ENCODE peak calls at places on chromosomes 6 and 20, in five cellular contexts. M is tibial nerve, Q is A549, N is upper lobe of left lung, B is ovary. O is an unnamed sample.

GRCh38 chr6:24743265-24743943 is 24.4 kb upstream of the C6orf62 start:
- DNase-seq in M (no peak), Q (peak), N (peak), B (no peak), O (no peak)

GRCh38 chr6:38282911-38283310 is 356.8 kb downstream of the BTBD9 start:
- DNase-seq in M (no peak), Q (no peak), N (no peak), B (no peak), O (no peak)

GRCh38 chr6:144578385-144579350 is 293.5 kb downstream of the UTRN start:
- DNase-seq in M (no peak), Q (no peak), N (no peak), B (no peak), O (no peak)

GRCh38 chr6:165701564-165702354 is 38.7 kb upstream of the PDE10A start:
- DNase-seq in M (no peak), Q (no peak), N (no peak), B (no peak), O (no peak)

GRCh38 chr20:38559764-38560163 is 21.2 kb upstream of the ADIG start:
- DNase-seq in M (no peak), Q (no peak), N (no peak), B (no peak), O (no peak)

GRCh38 chr20:37411408-37412306 is 65.7 kb downstream of the SRC start:
- DNase-seq in M (no peak), Q (no peak), N (no peak), B (no peak), O (no peak)

GRCh38 chr20:2470051-2470431 is 548 bp downstream of the SNRPB start:
- DNase-seq in M (peak), Q (peak), N (peak), B (peak), O (peak)

GRCh38 chr6:109453594-109454482 is 1.7 kb downstream of the MICAL1 start:
- DNase-seq in M (no peak), Q (no peak), N (no peak), B (no peak), O (no peak)

GRCh38 chr6:117317261-117317660 is 51.9 kb downstream of the VGLL2 start:
- DNase-seq in M (no peak), Q (peak), N (no peak), B (no peak), O (no peak)

GRCh38 chr6:112145080-112145573 is 57.7 kb downstream of the FAM229B start:
- DNase-seq in M (no peak), Q (no peak), N (no peak), B (no peak), O (no peak)

GRCh38 chr20:646868-647233 is 6.1 kb downstream of the SRXN1 start:
- DNase-seq in M (no peak), Q (no peak), N (no peak), B (no peak), O (no peak)

GRCh38 chr6:150229775-150230561 is 87.1 kb downstream of the PPP1R14C start:
- DNase-seq in M (no peak), Q (no peak), N (no peak), B (no peak), O (no peak)

GRCh38 chr6:131173680-131174079 is 38.4 kb downstream of the AKAP7 start:
- DNase-seq in M (no peak), Q (no peak), N (no peak), B (no peak), O (no peak)

GRCh38 chr6:45310118-45310788 is 17.9 kb upstream of the RUNX2 start:
- DNase-seq in M (no peak), Q (no peak), N (no peak), B (no peak), O (no peak)

GRCh38 chr20:61191096-61191495 is 61.0 kb upstream of the CDH4 start:
- DNase-seq in M (no peak), Q (no peak), N (no peak), B (no peak), O (no peak)

GRCh38 chr20:36034875-36035274 is 66.5 kb downstream of the CNBD2 start:
- DNase-seq in M (no peak), Q (no peak), N (no peak), B (no peak), O (no peak)

GRCh38 chr6:111824608-111825337 is 48.5 kb downstream of the FYN start:
- DNase-seq in M (no peak), Q (no peak), N (no peak), B (no peak), O (no peak)

GRCh38 chr6:21529431-21529830 is 64.1 kb upstream of the SOX4 start:
- DNase-seq in M (no peak), Q (no peak), N (no peak), B (no peak), O (no peak)

GRCh38 chr6:36267731-36268477 is 2.0 kb upstream of the PNPLA1 start:
- DNase-seq in M (no peak), Q (no peak), N (no peak), B (no peak), O (no peak)

GRCh38 chr6:110990835-110991576 is 9.2 kb downstream of the RPF2 start:
- DNase-seq in M (no peak), Q (no peak), N (no peak), B (no peak), O (no peak)

GRCh38 chr20:1861347-1861987 is 33.7 kb upstream of the SIRPA start:
- DNase-seq in M (no peak), Q (no peak), N (no peak), B (no peak), O (peak)

GRCh38 chr6:161168281-161168891 is 105.5 kb downstream of the AGPAT4 start:
- DNase-seq in M (peak), Q (peak), N (no peak), B (no peak), O (no peak)

GRCh38 chr6:41693281-41693838 is 42.0 kb downstream of the TFEB start:
- DNase-seq in M (no peak), Q (no peak), N (no peak), B (no peak), O (no peak)
- TF ChIP-seq EP300 in M (no peak), Q (no peak), N (no peak), B (no peak), O (no peak)

DNA sequence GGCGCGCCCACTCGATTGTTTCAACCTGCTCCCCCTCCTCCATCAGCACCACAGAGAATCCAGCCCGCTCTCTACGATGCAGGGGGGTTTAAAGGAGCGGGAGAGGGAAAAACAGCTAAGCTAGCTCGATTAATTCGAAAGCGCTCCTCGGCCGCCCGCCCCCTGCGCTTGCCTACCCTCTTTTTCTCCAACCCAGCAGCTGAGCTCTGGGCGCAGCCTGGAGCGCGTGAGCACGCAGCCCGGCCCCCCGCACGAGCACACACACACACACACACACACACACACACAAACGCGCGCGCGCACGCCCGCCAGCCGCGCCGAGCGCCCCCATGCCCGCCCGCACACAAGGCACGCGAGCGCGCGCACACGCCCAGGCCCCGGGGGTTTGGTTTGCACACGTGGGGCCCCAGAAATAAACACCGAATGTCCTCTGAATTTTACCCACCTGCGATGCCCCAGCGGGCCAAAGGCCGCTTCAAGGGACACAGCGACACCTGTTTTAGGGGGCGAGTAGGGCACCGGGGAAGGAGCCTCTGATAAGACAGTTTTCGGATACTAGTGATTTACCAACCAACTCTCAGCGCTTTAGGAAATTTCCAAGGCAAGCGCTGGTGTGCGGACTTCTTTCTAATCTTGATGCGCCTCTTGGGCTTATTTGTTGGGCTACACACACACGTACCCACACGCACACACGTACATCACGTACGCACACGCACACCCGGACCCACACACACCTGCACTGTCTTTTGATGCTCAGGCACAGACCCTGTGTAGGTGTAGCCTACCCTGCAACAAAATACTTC is 787 bp upstream of the NRN1 start:
- DNase-seq in M (no peak), Q (no peak), N (no peak), B (no peak), O (no peak)
- TF ChIP-seq EP300 in M (no peak), Q (no peak), N (no peak), B (no peak), O (no peak)

GRCh38 chr20:63363013-63363957 is 2.1 kb upstream of the CHRNA4 start:
- DNase-seq in M (no peak), Q (no peak), N (no peak), B (no peak), O (no peak)
- TF ChIP-seq EP300 in M (no peak), Q (no peak), N (no peak), B (no peak), O (no peak)

GRCh38 chr6:20034408-20034769 is 177.9 kb downstream of the MBOAT1 start:
- DNase-seq in M (no peak), Q (no peak), N (no peak), B (no peak), O (no peak)
- TF ChIP-seq EP300 in M (no peak), Q (no peak), N (no peak), B (no peak), O (no peak)

DNA sequence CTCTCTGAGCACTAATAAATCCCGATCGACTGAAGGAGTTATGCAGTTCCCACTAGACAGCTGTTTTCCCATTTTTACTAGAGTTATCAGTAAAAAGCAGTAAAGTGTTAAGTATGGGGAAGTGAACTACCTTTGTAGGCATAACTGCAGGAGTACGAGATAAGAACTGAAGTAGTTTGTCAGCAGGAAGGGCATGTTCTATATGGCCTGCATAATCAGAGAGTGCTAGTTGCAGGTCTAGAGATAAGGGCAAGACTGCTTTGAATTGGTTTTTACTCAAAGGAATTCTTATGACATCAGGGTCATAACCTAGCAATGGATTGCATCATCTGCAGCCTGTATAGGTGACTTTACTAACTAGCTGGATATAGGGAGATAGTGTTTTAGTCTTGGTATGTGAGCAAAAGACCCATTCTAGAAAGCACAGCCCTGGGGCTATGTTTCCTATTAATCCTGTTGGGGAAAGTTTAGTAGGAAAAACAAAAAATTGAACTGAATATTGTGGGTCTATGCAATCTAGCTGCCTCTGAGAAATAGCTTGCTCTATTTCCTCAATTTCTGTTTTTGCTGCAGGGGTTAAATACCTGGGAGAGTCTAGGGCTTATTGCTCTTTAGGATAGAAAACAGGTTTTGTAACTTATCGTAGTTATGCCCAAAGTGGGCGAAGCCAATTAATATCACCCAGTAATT is 22.6 kb upstream of the CRISP1 start:
- DNase-seq in M (no peak), Q (no peak), N (no peak), B (no peak), O (no peak)
- TF ChIP-seq EP300 in M (no peak), Q (no peak), N (no peak), B (no peak), O (no peak)

GRCh38 chr6:5059036-5059896 is 25.9 kb upstream of the PPP1R3G start:
- DNase-seq in M (no peak), Q (no peak), N (no peak), B (no peak), O (peak)
- TF ChIP-seq EP300 in M (no peak), Q (no peak), N (no peak), B (no peak), O (no peak)

GRCh38 chr6:17086469-17086868 is 15.4 kb upstream of the STMND1 start:
- DNase-seq in M (peak), Q (peak), N (peak), B (no peak), O (peak)
- TF ChIP-seq EP300 in M (no peak), Q (no peak), N (no peak), B (no peak), O (no peak)

O was measured in transverse colon.